ENCODE peak calls at places on chromosomes 16 and 17, in five cellular contexts. X, B, S, E and R are unnamed samples.
A peak's percentile ranks its signal among the peaks of the same experiment; 100 is the strongest.

GRCh38 chr17:50149425-50150353 is 788 bp downstream of the PPP1R9B start:
- DNase-seq in X (peak; percentile 70), B (no peak), S (peak; percentile 80), E (no peak), R (peak; percentile 61)

GRCh38 chr16:15492091-15492740 is 57.8 kb downstream of the BMERB1 start:
- DNase-seq in X (no peak), B (no peak), S (no peak), E (no peak), R (no peak)

GRCh38 chr16:76577003-76577402 is 299.8 kb downstream of the CNTNAP4 start:
- DNase-seq in X (no peak), B (no peak), S (no peak), E (no peak), R (no peak)

GRCh38 chr16:80751167-80751566 is 53.2 kb downstream of the CDYL2 start:
- DNase-seq in X (peak; percentile 33), B (no peak), S (no peak), E (no peak), R (no peak)

GRCh38 chr17:77999413-78000173 is 41.1 kb downstream of the TNRC6C start:
- DNase-seq in X (no peak), B (no peak), S (no peak), E (no peak), R (no peak)

GRCh38 chr17:4215882-4216411 is 47.8 kb downstream of the ANKFY1 start:
- DNase-seq in X (no peak), B (no peak), S (no peak), E (no peak), R (no peak)

GRCh38 chr17:78862073-78863023 is 21.7 kb upstream of the USP36 start:
- DNase-seq in X (peak; percentile 98), B (no peak), S (peak; percentile 96), E (peak; percentile 90), R (no peak)

GRCh38 chr17:62895256-62895649 is 70.8 kb upstream of the TANC2 start:
- DNase-seq in X (no peak), B (no peak), S (no peak), E (no peak), R (no peak)

GRCh38 chr17:4789701-4789950 is 862 bp downstream of the GLTPD2 start:
- DNase-seq in X (no peak), B (no peak), S (no peak), E (no peak), R (no peak)

GRCh38 chr17:5416886-5417285 is 2.6 kb downstream of the NUP88 start:
- DNase-seq in X (peak; percentile 46), B (no peak), S (no peak), E (peak; percentile 71), R (no peak)

GRCh38 chr17:47257651-47258339 is 4.2 kb downstream of the ITGB3 start:
- DNase-seq in X (peak; percentile 88), B (no peak), S (no peak), E (no peak), R (no peak)

GRCh38 chr17:81378941-81379511 is 16.2 kb upstream of the BAHCC1 start:
- DNase-seq in X (no peak), B (no peak), S (no peak), E (no peak), R (no peak)

GRCh38 chr16:23302045-23302956 is at the start of gene SCNN1B:
- DNase-seq in X (peak; percentile 43), B (no peak), S (no peak), E (peak; percentile 48), R (no peak)

GRCh38 chr17:47210105-47210504 is 957 bp downstream of the MYL4 start:
- DNase-seq in X (no peak), B (no peak), S (no peak), E (no peak), R (no peak)

GRCh38 chr17:81484195-81484979 is 28.2 kb downstream of the ACTG1 start:
- DNase-seq in X (peak; percentile 89), B (peak; percentile 68), S (peak; percentile 94), E (no peak), R (peak; percentile 86)

GRCh38 chr16:72470541-72470940 is 298.6 kb upstream of the PMFBP1 start:
- DNase-seq in X (no peak), B (no peak), S (no peak), E (no peak), R (no peak)

GRCh38 chr16:13093676-13094075 is 192.3 kb downstream of the SHISA9 start:
- DNase-seq in X (no peak), B (no peak), S (no peak), E (no peak), R (no peak)

GRCh38 chr16:49838639-49839461 is 17.1 kb downstream of the ZNF423 start:
- DNase-seq in X (no peak), B (no peak), S (no peak), E (no peak), R (no peak)

GRCh38 chr17:59121901-59122480 is 15.3 kb upstream of the TRIM37 start:
- DNase-seq in X (no peak), B (no peak), S (no peak), E (no peak), R (no peak)

GRCh38 chr16:79132745-79133144 is 467.8 kb downstream of the MAF start:
- DNase-seq in X (no peak), B (no peak), S (no peak), E (no peak), R (no peak)

GRCh38 chr17:66727634-66728570 is 107.0 kb upstream of the CACNG5 start:
- DNase-seq in X (peak; percentile 69), B (no peak), S (peak; percentile 68), E (no peak), R (peak; percentile 11)

GRCh38 chr16:19660432-19660831 is 57.6 kb downstream of the KNOP1 start:
- DNase-seq in X (peak; percentile 1), B (no peak), S (no peak), E (no peak), R (no peak)

GRCh38 chr16:86038923-86039310 is 140.0 kb downstream of the IRF8 start:
- DNase-seq in X (no peak), B (no peak), S (peak; percentile 48), E (no peak), R (no peak)

GRCh38 chr17:9817086-9817485 is 4.8 kb downstream of the GSG1L2 start:
- DNase-seq in X (peak; percentile 71), B (no peak), S (no peak), E (no peak), R (no peak)

GRCh38 chr17:79919164-79919585 is 79.9 kb upstream of the CBX4 start:
- DNase-seq in X (peak; percentile 95), B (no peak), S (peak; percentile 93), E (peak; percentile 80), R (no peak)

GRCh38 chr17:77542551-77543490 is 402.1 kb downstream of the SEC14L1 start:
- DNase-seq in X (peak; percentile 91), B (no peak), S (peak; percentile 93), E (peak; percentile 53), R (peak; percentile 57)

GRCh38 chr17:3744032-3744431 is 20.3 kb downstream of the HASPIN start:
- DNase-seq in X (peak; percentile 74), B (no peak), S (no peak), E (peak; percentile 59), R (no peak)

GRCh38 chr17:33038740-33039139 is 47.1 kb downstream of the SPACA3 start:
- DNase-seq in X (peak; percentile 18), B (no peak), S (no peak), E (no peak), R (no peak)

GRCh38 chr17:1467898-1468492 is 12.0 kb upstream of the CRK start:
- DNase-seq in X (no peak), B (no peak), S (peak; percentile 81), E (no peak), R (no peak)

GRCh38 chr16:72928089-72928981 is 119.6 kb downstream of the ZFHX3 start:
- DNase-seq in X (peak; percentile 66), B (no peak), S (peak; percentile 56), E (peak; percentile 69), R (no peak)

GRCh38 chr17:1786708-1787107 is 24.8 kb downstream of the SERPINF1 start:
- DNase-seq in X (no peak), B (no peak), S (no peak), E (no peak), R (no peak)

GRCh38 chr16:52453661-52454060 is 93.3 kb downstream of the TOX3 start:
- DNase-seq in X (no peak), B (no peak), S (no peak), E (no peak), R (no peak)
- H3K4me3 ChIP-seq in X (no peak overlapping the region), B (no peak overlapping the region), S (no peak overlapping the region), E (no peak overlapping the region), R (no peak overlapping the region)

GRCh38 chr16:11561856-11562255 is 24.9 kb downstream of the LITAF start:
- DNase-seq in X (no peak), B (no peak), S (no peak), E (no peak), R (no peak)
- H3K4me1 ChIP-seq in X (no peaks in the 10 kb centered on the region), B (peaks cover 58% of the 10 kb centered on the region), S (peaks cover 28% of the 10 kb centered on the region), E (no peaks in the 10 kb centered on the region), R (peaks cover 80% of the 10 kb centered on the region)

GRCh38 chr17:43832168-43832975 is 574 bp downstream of the MPP3 start:
- DNase-seq in X (peak; percentile 90), B (no peak), S (peak; percentile 79), E (peak; percentile 75), R (no peak)
- H3K4me3 ChIP-seq in X (peak overlapping the region; percentile 80), B (peak overlapping the region; percentile 50), S (peak overlapping the region; percentile 90), E (peak overlapping the region; percentile 60), R (no peak overlapping the region)

GRCh38 chr17:19570497-19571151 is 37.0 kb downstream of the SLC47A1 start:
- DNase-seq in X (no peak), B (no peak), S (no peak), E (no peak), R (no peak)

GRCh38 chr17:19573075-19573474 is 39.4 kb downstream of the SLC47A1 start:
- DNase-seq in X (no peak), B (no peak), S (no peak), E (no peak), R (no peak)

GRCh38 chr17:19568016-19568350 is 34.3 kb downstream of the SLC47A1 start:
- DNase-seq in X (no peak), B (no peak), S (no peak), E (no peak), R (no peak)

GRCh38 chr17:19567216-19568015 is 33.8 kb downstream of the SLC47A1 start:
- DNase-seq in X (no peak), B (no peak), S (no peak), E (no peak), R (no peak)

GRCh38 chr17:19569785-19570496 is 36.3 kb downstream of the SLC47A1 start:
- DNase-seq in X (peak; percentile 60), B (no peak), S (peak; percentile 74), E (peak; percentile 51), R (no peak)
- H3K4me1 ChIP-seq in X (no peaks in the 10 kb centered on the region), B (no peaks in the 10 kb centered on the region), S (peaks cover 45% of the 10 kb centered on the region), E (no peaks in the 10 kb centered on the region), R (no peaks in the 10 kb centered on the region)